ENCODE peak calls at places on chromosomes 3 and 15, in five cellular contexts. E is T-helper 17 cell, S is cardiac muscle cell, O is aorta, Y is BE2C. Q is an unnamed sample.

GRCh38 chr3:9439331-9439730 is 41.9 kb downstream of the SETD5 start:
- DNase-seq in E (no peak), O (no peak), S (no peak), Y (no peak), Q (no peak)

GRCh38 chr3:191070201-191070600 is 128.8 kb upstream of the OSTN start:
- DNase-seq in O (no peak), Y (no peak), E (no peak), S (peak; percentile 90), Q (no peak)

GRCh38 chr3:12458901-12459300 is 25.4 kb upstream of the TSEN2 start:
- DNase-seq in E (no peak), Y (no peak), O (peak; percentile 52), S (peak; percentile 56), Q (no peak)

GRCh38 chr3:85842081-85842480 is 883.3 kb downstream of the CADM2 start:
- DNase-seq in S (no peak), E (no peak), Y (no peak), O (no peak), Q (no peak)

GRCh38 chr15:69712999-69713398 is 260.4 kb downstream of the RPLP1 start:
- DNase-seq in Y (no peak), O (no peak), E (no peak), S (peak; percentile 29), Q (no peak)

GRCh38 chr3:187027531-187027936 is 97.2 kb downstream of the ST6GAL1 start:
- DNase-seq in O (no peak), S (no peak), Y (no peak), E (peak; percentile 59), Q (peak; percentile 72)

GRCh38 chr3:112376996-112377395 is 44.0 kb downstream of the CD200 start:
- DNase-seq in Y (no peak), S (peak; percentile 79), O (no peak), E (no peak), Q (no peak)

GRCh38 chr3:141659821-141660597 is 78.1 kb upstream of the RNF7 start:
- DNase-seq in E (no peak), S (peak; percentile 60), Y (peak; percentile 83), O (peak; percentile 79), Q (no peak)

GRCh38 chr15:33200444-33200843 is 5.9 kb upstream of the FMN1 start:
- DNase-seq in Y (no peak), S (no peak), O (no peak), E (no peak), Q (no peak)

GRCh38 chr3:138072816-138073215 is 42.6 kb downstream of the DZIP1L start:
- DNase-seq in Y (no peak), S (no peak), O (no peak), E (no peak), Q (no peak)

GRCh38 chr3:15345608-15346137 is 13.3 kb upstream of the SH3BP5 start:
- DNase-seq in S (no peak), E (no peak), Y (no peak), O (no peak), Q (no peak)

GRCh38 chr3:133437391-133438093 is 37.7 kb downstream of the BFSP2 start:
- DNase-seq in E (no peak), O (no peak), S (peak; percentile 61), Y (no peak), Q (no peak)

GRCh38 chr3:38555926-38556325 is 59.8 kb downstream of the EXOG start:
- DNase-seq in O (no peak), S (no peak), E (no peak), Y (no peak), Q (no peak)

GRCh38 chr3:18837137-18837536 is 311.2 kb upstream of the KCNH8 start:
- DNase-seq in O (no peak), Y (no peak), S (no peak), E (no peak), Q (no peak)

GRCh38 chr15:64779024-64779423 is 3.6 kb upstream of the RBPMS2 start:
- DNase-seq in S (no peak), E (no peak), Y (no peak), O (no peak), Q (no peak)

GRCh38 chr3:32278714-32279113 is 40.2 kb downstream of the CMTM8 start:
- DNase-seq in Y (no peak), E (no peak), O (no peak), S (peak; percentile 45), Q (no peak)

GRCh38 chr15:56052389-56053045 is 59.1 kb upstream of the NEDD4 start:
- DNase-seq in O (no peak), Y (no peak), S (peak; percentile 72), E (no peak), Q (no peak)

GRCh38 chr3:31270010-31270409 is 262.7 kb upstream of the STT3B start:
- DNase-seq in Y (no peak), E (no peak), S (no peak), O (no peak), Q (no peak)
- H3K9me3 ChIP-seq in Y (no peaks in the 10 kb centered on the region), E (no peaks in the 10 kb centered on the region), S (no peaks in the 10 kb centered on the region), O (no peaks in the 10 kb centered on the region), Q (no peaks in the 10 kb centered on the region)

GRCh38 chr3:55486857-55487375 is at the start of gene WNT5A:
- DNase-seq in E (no peak), O (no peak), S (peak; percentile 60), Y (no peak), Q (no peak)

GRCh38 chr3:55487376-55488241 is 503 bp upstream of the WNT5A start:
- DNase-seq in E (no peak), S (peak; percentile 67), O (no peak), Y (no peak), Q (no peak)

GRCh38 chr3:55485208-55485791 is 1.8 kb downstream of the WNT5A start:
- DNase-seq in O (peak; percentile 77), S (peak; percentile 89), E (no peak), Y (peak; percentile 55), Q (no peak)

GRCh38 chr3:55484741-55485207 is 2.3 kb downstream of the WNT5A start:
- DNase-seq in Y (no peak), E (no peak), O (no peak), S (no peak), Q (no peak)

DNA sequence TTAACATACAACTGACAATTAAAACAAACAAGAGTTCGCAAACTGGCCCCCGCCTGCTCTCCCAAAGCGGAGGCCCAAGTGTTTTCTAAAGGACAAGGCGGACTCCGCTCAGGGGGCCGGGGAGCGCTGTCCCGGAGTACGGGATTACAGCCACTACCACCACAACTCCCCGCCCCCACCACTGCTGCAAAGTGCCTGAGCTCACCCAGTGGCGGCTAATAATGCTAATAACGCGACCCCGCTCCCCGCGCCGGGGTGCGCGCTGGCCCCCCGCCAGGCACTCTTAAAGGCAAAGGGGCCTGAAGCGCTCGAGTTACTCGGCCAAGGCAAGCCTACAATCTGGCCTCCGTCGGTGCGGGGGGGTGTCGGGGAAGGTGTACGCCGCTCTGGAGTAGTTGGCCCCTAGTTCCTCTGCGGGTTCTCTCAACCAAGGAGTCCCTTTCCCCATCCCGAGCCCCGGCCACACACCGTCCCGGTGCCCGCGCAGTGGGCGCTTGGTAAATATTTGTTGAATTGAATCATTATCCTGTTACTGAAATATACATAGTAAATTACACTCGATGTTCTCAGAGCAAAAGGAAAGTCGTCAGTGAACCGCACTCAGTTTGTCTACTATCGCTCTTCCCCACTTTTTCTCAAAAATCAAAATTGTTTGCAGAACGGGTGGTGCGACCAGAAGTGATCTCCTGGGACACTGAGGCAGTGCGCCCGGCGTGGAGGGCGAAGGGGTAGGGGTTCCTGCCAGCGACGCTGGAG is 827 bp downstream of the WNT5A start:
- DNase-seq in O (peak; percentile 56), E (no peak), S (peak; percentile 76), Y (no peak), Q (no peak)
- H3K9me3 ChIP-seq in O (no peaks in the 10 kb centered on the region), E (no peaks in the 10 kb centered on the region), S (no peaks in the 10 kb centered on the region), Y (no peaks in the 10 kb centered on the region), Q (no peaks in the 10 kb centered on the region)

GRCh38 chr15:39741258-39741657 is 41.4 kb downstream of the FSIP1 start:
- DNase-seq in S (peak; percentile 34), E (no peak), O (no peak), Y (no peak), Q (no peak)
- H3K9me3 ChIP-seq in S (no peaks in the 10 kb centered on the region), E (no peaks in the 10 kb centered on the region), O (no peaks in the 10 kb centered on the region), Y (no peaks in the 10 kb centered on the region), Q (no peaks in the 10 kb centered on the region)

GRCh38 chr3:25293736-25294135 is 134.3 kb upstream of the RARB start:
- DNase-seq in E (no peak), S (peak; percentile 15), O (no peak), Y (no peak), Q (no peak)
- H3K9me3 ChIP-seq in E (no peaks in the 10 kb centered on the region), S (no peaks in the 10 kb centered on the region), O (peaks cover 3% of the 10 kb centered on the region), Y (no peaks in the 10 kb centered on the region), Q (no peaks in the 10 kb centered on the region)

GRCh38 chr3:104279617-104280016 is 1087.1 kb upstream of the ALCAM start:
- DNase-seq in Y (no peak), O (no peak), S (peak; percentile 40), E (no peak), Q (no peak)
- H3K9me3 ChIP-seq in Y (no peaks in the 10 kb centered on the region), O (peaks cover 4% of the 10 kb centered on the region), S (no peaks in the 10 kb centered on the region), E (no peaks in the 10 kb centered on the region), Q (peaks cover 15% of the 10 kb centered on the region)

GRCh38 chr15:80920271-80920699 is 69.3 kb downstream of the MESD start:
- DNase-seq in Y (no peak), O (no peak), S (no peak), E (no peak), Q (no peak)
- H3K9me3 ChIP-seq in Y (no peaks in the 10 kb centered on the region), O (no peaks in the 10 kb centered on the region), S (no peaks in the 10 kb centered on the region), E (no peaks in the 10 kb centered on the region), Q (no peaks in the 10 kb centered on the region)

GRCh38 chr3:128855574-128855973 is 23.8 kb upstream of the ACAD9 start:
- DNase-seq in S (no peak), O (no peak), Y (no peak), E (no peak), Q (no peak)

GRCh38 chr3:128851601-128852000 is 27.8 kb upstream of the ACAD9 start:
- DNase-seq in Y (no peak), O (no peak), S (no peak), E (no peak), Q (no peak)

GRCh38 chr3:128853826-128854225 is 25.6 kb upstream of the ACAD9 start:
- DNase-seq in Y (no peak), S (no peak), E (no peak), O (no peak), Q (no peak)

GRCh38 chr3:128858167-128858566 is 21.3 kb upstream of the ACAD9 start:
- DNase-seq in S (no peak), E (no peak), O (no peak), Y (no peak), Q (no peak)

GRCh38 chr3:128854382-128854939 is 25.0 kb upstream of the ACAD9 start:
- DNase-seq in O (no peak), Y (no peak), E (no peak), S (no peak), Q (no peak)
- H3K9me3 ChIP-seq in O (peaks cover 8% of the 10 kb centered on the region), Y (peaks cover 3% of the 10 kb centered on the region), E (peaks cover 3% of the 10 kb centered on the region), S (no peaks in the 10 kb centered on the region), Q (peaks cover 31% of the 10 kb centered on the region)